ENCODE peak calls at places on chromosomes 6 and 20, in eight cellular contexts. V, L, M, O, U, Z, N and K are unnamed samples.

GRCh38 chr6:142935553-142936517 is 9.1 kb downstream of the HIVEP2 start:
- DNase-seq in Z (no peak), N (no peak), M (peak), V (peak), U (peak), O (no peak), L (no peak), K (no peak)

GRCh38 chr20:50710492-50711063 is 19.2 kb upstream of the RIPOR3 start:
- DNase-seq in O (no peak), Z (no peak), N (no peak), M (no peak), L (no peak), U (no peak), V (no peak), K (no peak)

GRCh38 chr6:137775192-137775591 is 91.9 kb upstream of the TNFAIP3 start:
- DNase-seq in O (no peak), Z (no peak), N (no peak), M (no peak), L (no peak), V (no peak), U (no peak), K (no peak)

GRCh38 chr20:1484438-1485120 is 6.6 kb downstream of the SIRPB2 start:
- DNase-seq in U (no peak), N (no peak), Z (no peak), L (no peak), V (no peak), O (no peak), M (no peak), K (no peak)

GRCh38 chr6:27188206-27188884 is 59.2 kb upstream of the PRSS16 start:
- DNase-seq in M (peak), N (peak), U (no peak), V (peak), L (peak), Z (no peak), O (peak), K (no peak)

GRCh38 chr6:21115111-21115510 is 478.4 kb upstream of the SOX4 start:
- DNase-seq in V (no peak), N (no peak), O (no peak), Z (no peak), U (no peak), M (no peak), L (peak), K (no peak)

GRCh38 chr6:31734703-31735500 is 1.4 kb downstream of the CLIC1 start:
- DNase-seq in O (peak), L (peak), N (peak), Z (no peak), V (peak), M (peak), U (peak), K (no peak)

GRCh38 chr6:147285087-147285855 is 81.1 kb downstream of the STXBP5 start:
- DNase-seq in N (no peak), U (no peak), L (no peak), M (no peak), V (peak), Z (no peak), O (no peak), K (no peak)

GRCh38 chr6:30600576-30600975 is 16.5 kb downstream of the PPP1R10 start:
- DNase-seq in V (no peak), O (no peak), N (peak), L (no peak), M (no peak), U (peak), Z (no peak), K (no peak)

GRCh38 chr6:35304299-35304698 is 6.7 kb downstream of the DEF6 start:
- DNase-seq in V (no peak), N (no peak), U (no peak), O (no peak), L (no peak), Z (no peak), M (no peak), K (no peak)

GRCh38 chr6:112408522-112408921 is 61.4 kb downstream of the RFPL4B start:
- DNase-seq in M (no peak), Z (no peak), N (no peak), O (no peak), V (no peak), L (no peak), U (no peak), K (no peak)

GRCh38 chr6:112415366-112415765 is 68.2 kb downstream of the RFPL4B start:
- DNase-seq in V (no peak), M (no peak), Z (no peak), U (no peak), L (no peak), N (no peak), O (no peak), K (no peak)

GRCh38 chr6:112416885-112417284 is 69.8 kb downstream of the RFPL4B start:
- DNase-seq in L (no peak), O (no peak), N (no peak), M (no peak), U (no peak), V (no peak), Z (no peak), K (no peak)

GRCh38 chr6:112409311-112409710 is 62.2 kb downstream of the RFPL4B start:
- DNase-seq in V (no peak), O (no peak), M (no peak), N (no peak), L (peak), Z (no peak), U (no peak), K (no peak)

GRCh38 chr6:112413805-112414204 is 66.7 kb downstream of the RFPL4B start:
- DNase-seq in M (no peak), V (no peak), N (no peak), Z (no peak), O (no peak), L (no peak), U (no peak), K (no peak)
- TF ChIP-seq CTCF in M (no peak), V (no peak), N (no peak), Z (no peak), O (no peak), L (no peak), U (no peak), K (no peak)

GRCh38 chr6:116511424-116512131 is at the start of gene CALHM5:
- DNase-seq in O (no peak), V (no peak), N (no peak), M (no peak), Z (no peak), L (peak), U (no peak), K (no peak)
- TF ChIP-seq CTCF in O (peak), V (peak), N (peak), M (no peak), Z (peak), L (peak), U (peak), K (no peak)

DNA sequence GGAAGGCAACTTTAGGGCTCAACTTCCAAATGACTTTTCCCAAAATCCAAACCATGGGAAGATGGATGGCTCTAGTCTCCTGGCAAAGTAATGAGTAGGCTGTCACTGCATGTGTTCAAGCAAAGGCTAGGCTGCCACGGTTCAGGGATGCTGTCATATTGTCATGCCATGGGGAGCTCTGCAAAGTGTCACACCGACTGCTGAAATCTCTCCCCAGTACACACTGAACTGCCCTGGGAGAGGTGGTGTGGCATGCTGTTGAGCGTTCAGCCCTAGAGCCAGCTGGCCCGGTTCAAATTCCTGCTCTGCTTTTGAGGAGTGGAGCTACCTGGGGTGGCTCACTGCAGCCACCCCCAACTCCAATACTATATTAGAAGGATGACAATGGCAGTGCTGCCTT is 115.9 kb downstream of the LRFN2 start:
- DNase-seq in Z (no peak), L (no peak), V (no peak), N (no peak), U (no peak), O (no peak), M (no peak), K (no peak)
- TF ChIP-seq CTCF in Z (no peak), L (no peak), V (no peak), N (no peak), U (no peak), O (no peak), M (no peak), K (no peak)

DNA sequence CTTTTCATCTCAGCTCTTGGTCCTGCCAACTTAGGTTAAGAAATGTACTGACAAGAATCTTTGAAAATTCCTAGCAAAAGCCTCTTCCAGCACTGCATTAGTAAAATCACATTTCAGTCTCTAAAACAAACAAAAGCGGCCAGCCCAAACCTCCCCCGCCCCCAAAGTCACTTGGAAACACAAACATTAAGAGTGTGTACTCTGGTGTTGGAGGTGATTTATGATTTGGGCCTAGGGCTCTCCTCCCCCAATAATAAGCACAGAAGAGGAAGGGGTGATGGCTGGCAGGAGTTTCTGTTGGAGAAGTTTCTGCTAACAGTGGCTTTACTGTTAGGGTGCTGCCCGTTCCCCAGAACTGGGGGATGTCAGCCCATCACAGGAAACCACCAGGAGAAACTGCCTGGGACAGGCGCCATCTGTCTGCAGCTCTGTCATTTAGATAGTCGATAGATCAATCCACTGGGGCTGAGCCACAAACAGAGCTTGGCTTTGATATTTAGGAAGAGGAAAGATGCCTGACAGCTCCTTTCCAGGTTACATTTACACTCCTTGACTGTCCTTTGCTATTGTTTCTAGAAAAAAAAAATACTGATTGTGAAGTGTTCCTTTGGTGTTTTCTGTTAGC is 199.5 kb downstream of the CD83 start:
- DNase-seq in O (no peak), Z (no peak), N (no peak), M (no peak), L (no peak), U (no peak), V (peak), K (no peak)
- TF ChIP-seq CTCF in O (no peak), Z (no peak), N (no peak), M (no peak), L (peak), U (no peak), V (peak), K (no peak)

GRCh38 chr6:25602680-25602982 is 49.4 kb upstream of the SCGN start:
- DNase-seq in Z (no peak), V (no peak), U (no peak), N (no peak), O (no peak), L (no peak), M (no peak), K (no peak)
- TF ChIP-seq CTCF in Z (no peak), V (peak), U (no peak), N (no peak), O (peak), L (no peak), M (no peak), K (no peak)

GRCh38 chr6:78436335-78436734 is 431.0 kb upstream of the IRAK1BP1 start:
- DNase-seq in Z (no peak), V (no peak), M (no peak), O (no peak), N (no peak), L (peak), U (no peak), K (no peak)
- TF ChIP-seq CTCF in Z (no peak), V (peak), M (no peak), O (no peak), N (no peak), L (peak), U (no peak), K (no peak)

GRCh38 chr20:35617397-35618031 is 1.9 kb downstream of the SPAG4 start:
- DNase-seq in M (peak), V (peak), U (peak), Z (no peak), N (peak), O (peak), L (peak), K (no peak)
- TF ChIP-seq CTCF in M (no peak), V (peak), U (no peak), Z (peak), N (no peak), O (peak), L (peak), K (no peak)

GRCh38 chr6:106512048-106512957 is 117.0 kb downstream of the RTN4IP1 start:
- DNase-seq in M (peak), U (peak), Z (no peak), O (peak), L (no peak), V (peak), N (peak), K (no peak)
- TF ChIP-seq CTCF in M (no peak), U (peak), Z (no peak), O (peak), L (peak), V (peak), N (no peak), K (no peak)

GRCh38 chr6:77025824-77026223 is 437.5 kb downstream of the HTR1B start:
- DNase-seq in U (no peak), Z (no peak), O (no peak), V (no peak), M (no peak), L (no peak), N (no peak), K (no peak)

GRCh38 chr6:77019081-77019480 is 444.2 kb downstream of the HTR1B start:
- DNase-seq in U (no peak), L (peak), V (no peak), M (no peak), O (no peak), Z (no peak), N (no peak), K (no peak)

GRCh38 chr6:77021778-77022177 is 441.5 kb downstream of the HTR1B start:
- DNase-seq in N (no peak), U (no peak), V (no peak), M (no peak), L (no peak), O (no peak), Z (no peak), K (no peak)

GRCh38 chr6:77017537-77017936 is 445.8 kb downstream of the HTR1B start:
- DNase-seq in U (no peak), O (no peak), Z (no peak), M (no peak), L (no peak), V (no peak), N (no peak), K (no peak)

GRCh38 chr6:77021232-77021631 is 442.1 kb downstream of the HTR1B start:
- DNase-seq in V (no peak), M (no peak), U (no peak), N (no peak), Z (no peak), L (no peak), O (no peak), K (no peak)
- TF ChIP-seq CTCF in V (no peak), M (no peak), U (no peak), N (no peak), Z (no peak), L (no peak), O (no peak), K (no peak)

GRCh38 chr6:10847684-10848083 is 9.3 kb upstream of the MAK start:
- DNase-seq in Z (no peak), U (no peak), N (no peak), O (no peak), V (peak), M (no peak), L (no peak), K (no peak)
- TF ChIP-seq CTCF in Z (no peak), U (no peak), N (no peak), O (peak), V (peak), M (no peak), L (no peak), K (no peak)